ENCODE peak calls at places on chromosomes 7 and 10, in eight cellular contexts. I is GM23248, H is A549, R is prostate gland, S is MM.1S, Y is tibial nerve, C is cardiac muscle cell, B is ovary. Z is an unnamed sample.

GRCh38 chr7:50729962-50730361 is 52.7 kb downstream of the GRB10 start:
- DNase-seq in S (no peak), I (peak; percentile 80), B (no peak), Y (no peak), R (no peak), H (no peak), C (no peak), Z (no peak)

GRCh38 chr7:103854611-103855010 is 134.8 kb downstream of the RELN start:
- DNase-seq in B (no peak), I (no peak), C (no peak), R (no peak), S (no peak), H (no peak), Y (no peak), Z (no peak)

GRCh38 chr7:82286096-82286841 is 157.3 kb downstream of the CACNA2D1 start:
- DNase-seq in R (no peak), C (no peak), S (no peak), Y (no peak), H (no peak), I (no peak), B (no peak), Z (no peak)

GRCh38 chr7:159042084-159042483 is 102.6 kb downstream of the VIPR2 start:
- DNase-seq in I (no peak), Y (no peak), B (no peak), R (no peak), H (no peak), S (no peak), C (no peak), Z (no peak)

GRCh38 chr10:113131611-113132330 is 181.7 kb downstream of the TCF7L2 start:
- DNase-seq in B (no peak), H (no peak), C (no peak), R (no peak), Y (peak; percentile 59), I (peak; percentile 93), S (no peak), Z (no peak)

GRCh38 chr10:68561804-68562649 is 1.9 kb downstream of the TET1 start:
- DNase-seq in B (peak; percentile 36), C (peak; percentile 64), I (peak; percentile 54), H (no peak), R (no peak), S (no peak), Y (peak; percentile 10), Z (no peak)

GRCh38 chr7:13749026-13749425 is 240.4 kb downstream of the ETV1 start:
- DNase-seq in C (no peak), Y (no peak), H (no peak), R (no peak), S (no peak), B (no peak), I (no peak), Z (no peak)

GRCh38 chr7:139741813-139742344 is 35.9 kb downstream of the HIPK2 start:
- DNase-seq in B (no peak), S (no peak), C (no peak), R (no peak), I (peak; percentile 31), Y (no peak), H (no peak), Z (no peak)

GRCh38 chr10:117254774-117255735 is 14.1 kb downstream of the SLC18A2 start:
- DNase-seq in R (no peak), B (no peak), H (no peak), Y (no peak), S (no peak), C (no peak), I (no peak), Z (no peak)

GRCh38 chr10:115653473-115653872 is 560.3 kb downstream of the ATRNL1 start:
- DNase-seq in Y (no peak), C (no peak), I (no peak), B (no peak), R (no peak), H (no peak), S (no peak), Z (no peak)

GRCh38 chr10:124996854-124997215 is 54.9 kb downstream of the ZRANB1 start:
- DNase-seq in R (no peak), Y (no peak), B (no peak), C (no peak), S (no peak), I (no peak), H (no peak), Z (no peak)

GRCh38 chr7:68676789-68677535 is 921.3 kb upstream of the AUTS2 start:
- DNase-seq in Y (no peak), B (no peak), H (no peak), S (no peak), C (no peak), R (no peak), I (no peak), Z (peak; percentile 40)

GRCh38 chr10:18157909-18158308 is 17.7 kb downstream of the CACNB2 start:
- DNase-seq in I (peak; percentile 84), Y (no peak), B (no peak), H (no peak), S (no peak), C (no peak), R (no peak), Z (no peak)

GRCh38 chr10:54063514-54063913 is 737.5 kb downstream of the PCDH15 start:
- DNase-seq in C (no peak), Y (no peak), R (no peak), S (no peak), H (no peak), I (no peak), B (no peak), Z (no peak)

GRCh38 chr7:99290980-99291607 is 18.5 kb downstream of the MYH16 start:
- DNase-seq in R (no peak), H (no peak), Y (no peak), I (no peak), C (no peak), B (no peak), S (no peak), Z (no peak)

GRCh38 chr7:99296471-99296870 is 23.8 kb downstream of the MYH16 start:
- DNase-seq in Y (no peak), B (no peak), R (no peak), H (no peak), C (no peak), S (no peak), I (no peak), Z (no peak)

GRCh38 chr7:99292127-99292526 is 19.5 kb downstream of the MYH16 start:
- DNase-seq in C (no peak), I (no peak), S (no peak), H (no peak), B (no peak), R (no peak), Y (no peak), Z (no peak)

GRCh38 chr7:99293167-99293566 is 20.5 kb downstream of the MYH16 start:
- DNase-seq in B (no peak), S (no peak), I (no peak), C (no peak), R (no peak), Y (no peak), H (no peak), Z (no peak)

DNA sequence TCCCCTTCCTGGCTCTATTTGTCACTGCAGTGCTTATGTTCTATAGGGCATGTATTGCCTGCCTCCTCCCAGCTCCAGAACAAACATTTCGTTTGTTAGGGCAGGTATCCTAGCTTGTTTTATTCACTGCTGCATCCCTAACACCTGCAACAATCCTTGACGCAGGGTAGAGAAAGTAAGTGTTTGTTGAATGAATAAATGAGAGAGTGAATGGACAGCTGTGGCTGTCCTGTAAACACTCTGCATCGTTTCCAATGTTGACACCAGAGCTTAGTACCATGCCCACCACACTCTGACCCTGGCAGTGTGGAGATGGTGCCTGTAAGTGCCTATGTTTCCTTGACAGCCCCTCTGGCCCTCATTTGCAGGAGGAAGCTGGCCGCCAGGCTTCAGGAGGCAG is 21.0 kb downstream of the MYH16 start:
- DNase-seq in C (no peak), Y (no peak), R (no peak), S (no peak), I (no peak), B (no peak), H (no peak), Z (no peak)
- H3K27ac ChIP-seq in C (no peak overlapping the region), Y (no peak overlapping the region), R (no peak overlapping the region), S (no peak overlapping the region), I (no peak overlapping the region), B (no peak overlapping the region), H (no peak overlapping the region), Z (no peak overlapping the region)

DNA sequence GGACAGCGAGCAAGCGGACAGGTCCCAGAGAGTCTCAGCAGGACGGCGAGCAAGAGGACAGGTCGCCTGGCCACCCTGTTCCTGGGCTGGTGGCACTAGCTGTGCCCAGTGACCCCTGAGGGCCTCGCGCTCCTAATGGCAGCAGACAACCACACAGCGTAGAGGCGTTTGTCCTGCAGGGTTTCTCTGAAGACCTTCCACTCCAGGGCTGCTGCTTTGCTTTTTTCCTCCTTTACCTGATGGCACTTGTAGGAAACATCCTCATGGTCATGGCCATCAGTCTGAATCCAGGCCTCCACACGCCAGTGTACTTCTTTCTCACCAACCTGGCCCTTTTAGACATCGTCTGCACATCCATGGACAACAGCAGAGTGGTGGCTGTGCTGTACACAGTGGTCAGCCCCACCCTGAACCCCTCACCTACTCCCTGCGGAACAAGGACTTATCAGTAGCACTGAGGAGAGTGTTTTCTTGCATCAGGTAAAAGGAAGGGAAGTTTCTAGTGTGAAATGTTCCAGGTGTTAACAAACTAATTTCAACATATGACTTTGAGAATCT is 27.4 kb downstream of the SCART1 start:
- DNase-seq in Y (no peak), R (no peak), S (no peak), C (no peak), I (no peak), B (no peak), H (no peak), Z (no peak)
- H3K27ac ChIP-seq in Y (no peak overlapping the region), R (no peak overlapping the region), S (no peak overlapping the region), C (no peak overlapping the region), I (no peak overlapping the region), B (no peak overlapping the region), H (no peak overlapping the region), Z (no peak overlapping the region)

GRCh38 chr7:80851896-80852476 is 66.9 kb downstream of the SEMA3C start:
- DNase-seq in C (no peak), Y (no peak), S (no peak), I (peak; percentile 66), B (no peak), H (no peak), R (no peak), Z (no peak)

GRCh38 chr7:80859272-80859970 is 59.4 kb downstream of the SEMA3C start:
- DNase-seq in Y (peak; percentile 50), B (peak; percentile 43), R (peak; percentile 41), H (no peak), C (peak; percentile 67), S (no peak), I (peak; percentile 80), Z (peak; percentile 4)

GRCh38 chr7:80858141-80858903 is 60.5 kb downstream of the SEMA3C start:
- DNase-seq in S (no peak), C (no peak), H (no peak), Y (no peak), I (peak; percentile 39), B (no peak), R (no peak), Z (no peak)

DNA sequence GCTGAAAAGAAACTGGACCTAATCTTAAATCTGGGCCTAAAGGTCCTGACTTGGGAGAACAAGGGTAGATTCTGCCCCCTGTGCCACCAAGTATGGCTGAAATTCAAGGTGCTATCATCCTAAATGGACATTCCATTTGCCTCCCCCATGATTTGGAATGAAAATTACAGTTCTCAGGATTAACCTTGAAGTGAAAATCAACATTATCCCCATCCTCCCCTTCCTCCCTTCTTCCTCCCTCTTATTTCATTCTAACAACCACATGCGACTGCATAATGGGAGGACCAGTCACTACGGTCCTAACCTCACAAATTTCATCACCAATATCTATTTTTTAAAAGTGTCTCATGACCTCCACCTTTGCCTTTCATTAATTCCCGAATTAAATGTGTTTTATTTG is 62.1 kb downstream of the SEMA3C start:
- DNase-seq in I (no peak), Y (no peak), B (no peak), R (no peak), C (no peak), H (no peak), S (no peak), Z (no peak)
- H3K27ac ChIP-seq in I (no peak overlapping the region), Y (peak overlapping the region; percentile 23), B (no peak overlapping the region), R (no peak overlapping the region), C (no peak overlapping the region), H (peak overlapping the region; percentile 42), S (no peak overlapping the region), Z (no peak overlapping the region)

GRCh38 chr7:142477079-142477651 is 219.3 kb upstream of the PRSS58 start:
- DNase-seq in R (no peak), B (no peak), I (peak; percentile 59), S (peak; percentile 38), Y (no peak), C (no peak), H (no peak), Z (no peak)
- H3K27ac ChIP-seq in R (no peak overlapping the region), B (no peak overlapping the region), I (peak overlapping the region; percentile 38), S (no peak overlapping the region), Y (no peak overlapping the region), C (no peak overlapping the region), H (no peak overlapping the region), Z (no peak overlapping the region)

Z was measured in substantia nigra.